ENCODE peak calls at places on chromosomes 7 and 10, in six cellular contexts. P, H, M, K, R and F are unnamed samples.

GRCh38 chr7:67663644-67664043 is 667.0 kb downstream of the TYW1 start:
- DNase-seq in M (no peak), K (no peak), H (no peak), P (no peak), R (no peak), F (no peak)

GRCh38 chr10:97515260-97515978 is 16.7 kb downstream of the UBTD1 start:
- DNase-seq in K (no peak), P (no peak), M (no peak), R (no peak), H (no peak), F (peak)

GRCh38 chr7:49800031-49800430 is 26.6 kb downstream of the VWC2 start:
- DNase-seq in M (no peak), P (no peak), H (no peak), K (no peak), R (no peak), F (no peak)

GRCh38 chr7:96219382-96220130 is 102.3 kb downstream of the SLC25A13 start:
- DNase-seq in K (no peak), R (no peak), M (no peak), H (peak), P (no peak), F (no peak)

GRCh38 chr7:18087031-18087686 is 59.5 kb upstream of the PRPS1L1 start:
- DNase-seq in P (peak), H (no peak), R (no peak), M (peak), K (no peak), F (no peak)

GRCh38 chr7:192035-192649 is at the start of gene FAM20C:
- DNase-seq in R (peak), P (peak), K (no peak), M (peak), H (peak), F (peak)

GRCh38 chr10:116470768-116471415 is 43.2 kb downstream of the PNLIPRP3 start:
- DNase-seq in H (peak), R (no peak), K (no peak), M (peak), P (no peak), F (peak)

GRCh38 chr7:77858278-77858677 is 59.7 kb downstream of the PHTF2 start:
- DNase-seq in H (no peak), K (no peak), R (no peak), P (no peak), M (no peak), F (no peak)

GRCh38 chr10:108787932-108788331 is 1135.4 kb downstream of the XPNPEP1 start:
- DNase-seq in H (no peak), R (no peak), K (no peak), M (no peak), P (no peak), F (no peak)

GRCh38 chr10:99435986-99436633 is 5.7 kb upstream of the GOT1 start:
- DNase-seq in K (no peak), R (no peak), P (no peak), M (peak), H (peak), F (no peak)

GRCh38 chr7:121697731-121698396 is 175.1 kb upstream of the PTPRZ1 start:
- DNase-seq in M (no peak), R (no peak), H (no peak), K (no peak), P (no peak), F (no peak)

GRCh38 chr7:82699773-82700186 is 256.2 kb upstream of the CACNA2D1 start:
- DNase-seq in M (no peak), K (no peak), R (no peak), H (peak), P (no peak), F (peak)

GRCh38 chr7:16804674-16805439 is at the start of gene AGR2:
- DNase-seq in P (no peak), K (no peak), H (no peak), M (no peak), R (no peak), F (peak)

GRCh38 chr7:130695840-130696239 is 9.5 kb upstream of the TSGA13 start:
- DNase-seq in P (peak), R (no peak), M (no peak), K (no peak), H (peak), F (no peak)

GRCh38 chr7:121019018-121019417 is 30.5 kb downstream of the CPED1 start:
- DNase-seq in K (no peak), M (no peak), H (no peak), R (no peak), P (no peak), F (no peak)

GRCh38 chr10:63713191-63714144 is 192.3 kb downstream of the REEP3 start:
- DNase-seq in R (peak), K (no peak), H (no peak), P (peak), M (peak), F (peak)

GRCh38 chr10:17607603-17608332 is 9.4 kb downstream of the HACD1 start:
- DNase-seq in K (no peak), H (peak), M (no peak), R (no peak), P (peak), F (no peak)

GRCh38 chr7:41579961-41580935 is 122.6 kb downstream of the INHBA start:
- DNase-seq in R (no peak), K (no peak), M (no peak), H (no peak), P (no peak), F (no peak)

GRCh38 chr7:128725524-128725923 is 13.6 kb upstream of the CALU start:
- DNase-seq in K (no peak), M (no peak), H (no peak), R (no peak), P (no peak), F (no peak)

GRCh38 chr10:88725798-88726197 is 19.7 kb downstream of the LIPK start:
- DNase-seq in R (no peak), M (no peak), H (no peak), K (no peak), P (no peak), F (no peak)

GRCh38 chr7:132783824-132784223 is 207.6 kb upstream of the PLXNA4 start:
- DNase-seq in H (peak), M (no peak), P (peak), R (no peak), K (no peak), F (no peak)

GRCh38 chr7:73969991-73970390 is 58.0 kb upstream of the ELN start:
- DNase-seq in R (no peak), M (no peak), P (no peak), H (no peak), K (no peak), F (no peak)

GRCh38 chr7:74097937-74098614 is 14.5 kb downstream of the LIMK1 start:
- DNase-seq in R (peak), P (no peak), K (no peak), M (no peak), H (no peak), F (no peak)

GRCh38 chr7:157439761-157440160 is 103.0 kb downstream of the DNAJB6 start:
- DNase-seq in R (no peak), H (no peak), M (no peak), P (no peak), K (no peak), F (no peak)

GRCh38 chr10:88243847-88244730 is 339.0 kb downstream of the RNLS start:
- DNase-seq in P (peak), M (peak), H (no peak), R (peak), K (no peak), F (peak)

GRCh38 chr7:35749548-35749947 is 51.3 kb upstream of the SEPTIN7 start:
- DNase-seq in P (no peak), K (no peak), H (no peak), R (peak), M (no peak), F (peak)

GRCh38 chr10:89940076-89940475 is 238.7 kb downstream of the KIF20B start:
- DNase-seq in H (no peak), K (no peak), P (no peak), R (no peak), M (no peak), F (no peak)

GRCh38 chr7:137287651-137288258 is 55.8 kb downstream of the PTN start:
- DNase-seq in K (no peak), P (no peak), M (peak), R (no peak), H (no peak), F (no peak)

GRCh38 chr7:112940314-112940732 is 146.3 kb downstream of the GPR85 start:
- DNase-seq in R (no peak), M (no peak), H (no peak), P (no peak), K (no peak), F (no peak)

GRCh38 chr10:89481662-89482061 is 53.7 kb downstream of the SLC16A12 start:
- DNase-seq in H (no peak), M (no peak), R (no peak), P (no peak), K (no peak), F (no peak)

GRCh38 chr7:82726038-82726800 is 282.6 kb upstream of the CACNA2D1 start:
- DNase-seq in K (no peak), P (peak), M (no peak), R (peak), H (no peak), F (no peak)

GRCh38 chr10:101226506-101226887 is 2.8 kb downstream of the LBX1 start:
- DNase-seq in H (no peak), M (no peak), R (no peak), P (no peak), K (no peak), F (no peak)

GRCh38 chr10:68871105-68871711 is 29.9 kb upstream of the DDX50 start:
- DNase-seq in M (no peak), K (no peak), H (no peak), P (peak), R (no peak), F (no peak)

GRCh38 chr10:43078175-43078985 is 1.5 kb downstream of the RET start:
- DNase-seq in K (no peak), P (no peak), R (no peak), M (no peak), H (no peak), F (no peak)

GRCh38 chr7:995571-995970 is 12.6 kb downstream of the CYP2W1 start:
- DNase-seq in M (no peak), R (no peak), H (no peak), P (no peak), K (no peak), F (no peak)